ENCODE peak calls at places on chromosomes 5 and 9, in four cellular contexts. S is stomach, L is GM06990, K is sigmoid colon. J is an unnamed sample.

GRCh38 chr9:130759738-130760137 is 66.2 kb downstream of the EXOSC2 start:
- DNase-seq in S (no peak), L (no peak), K (no peak), J (no peak)

GRCh38 chr5:68343421-68343826 is 127.9 kb downstream of the PIK3R1 start:
- DNase-seq in S (peak), L (peak), K (peak), J (peak)

GRCh38 chr5:66329078-66329477 is 185.0 kb downstream of the SREK1 start:
- DNase-seq in S (no peak), L (no peak), K (no peak), J (no peak)

GRCh38 chr5:95352686-95353085 is 38.5 kb upstream of the FAM81B start:
- DNase-seq in S (no peak), L (no peak), K (no peak), J (no peak)

GRCh38 chr5:139904566-139905400 is 109.2 kb downstream of the PSD2 start:
- DNase-seq in S (no peak), L (no peak), K (peak), J (peak)

GRCh38 chr5:122915717-122916399 is 70.4 kb downstream of the SNX24 start:
- DNase-seq in S (no peak), L (peak), K (no peak), J (peak)

GRCh38 chr5:134091626-134092121 is 22.8 kb upstream of the TCF7 start:
- DNase-seq in S (no peak), L (no peak), K (no peak), J (no peak)

GRCh38 chr9:34546834-34547827 is 24.3 kb upstream of the ENHO start:
- DNase-seq in S (peak), L (no peak), K (peak), J (peak)

GRCh38 chr5:176779537-176779936 is 30.8 kb upstream of the UNC5A start:
- DNase-seq in S (no peak), L (no peak), K (peak), J (peak)

GRCh38 chr5:78109891-78110324 is 184.6 kb downstream of the AP3B1 start:
- DNase-seq in S (no peak), L (peak), K (no peak), J (peak)

GRCh38 chr9:76534031-76534430 is 75.0 kb downstream of the GCNT1 start:
- DNase-seq in S (no peak), L (no peak), K (no peak), J (no peak)

GRCh38 chr5:94968507-94969095 is 316.3 kb downstream of the MCTP1 start:
- DNase-seq in S (no peak), L (peak), K (no peak), J (peak)

GRCh38 chr9:90219548-90220118 is 423.0 kb downstream of the DIRAS2 start:
- DNase-seq in S (peak), L (peak), K (no peak), J (peak)

GRCh38 chr9:87629094-87629493 is 96.8 kb upstream of the CTSL start:
- DNase-seq in S (no peak), L (no peak), K (no peak), J (no peak)

GRCh38 chr9:303502-303901 is 88.8 kb downstream of the DOCK8 start:
- DNase-seq in S (no peak), L (no peak), K (no peak), J (no peak)

GRCh38 chr5:91070761-91071429 is 312.2 kb downstream of the ARRDC3 start:
- DNase-seq in S (no peak), L (no peak), K (no peak), J (no peak)

GRCh38 chr5:54764691-54765090 is 220.7 kb downstream of the ESM1 start:
- DNase-seq in S (no peak), L (no peak), K (no peak), J (no peak)

GRCh38 chr5:178487911-178488310 is 102.3 kb downstream of the COL23A1 start:
- DNase-seq in S (no peak), L (no peak), K (no peak), J (no peak)

GRCh38 chr5:176762489-176762888 is 47.9 kb upstream of the UNC5A start:
- DNase-seq in S (no peak), L (no peak), K (peak), J (no peak)

GRCh38 chr9:127854169-127854833 is at the start of gene ENG:
- DNase-seq in S (peak), L (no peak), K (peak), J (no peak)

GRCh38 chr5:43063731-43064171 is 23.6 kb upstream of the ANXA2R start:
- DNase-seq in S (no peak), L (no peak), K (no peak), J (no peak)

GRCh38 chr5:135593141-135593540 is 14.3 kb upstream of the CXCL14 start:
- DNase-seq in S (no peak), L (no peak), K (no peak), J (no peak)

GRCh38 chr5:42614509-42614908 is 142.1 kb upstream of the CCDC152 start:
- DNase-seq in S (no peak), L (no peak), K (no peak), J (no peak)

GRCh38 chr5:127353761-127354160 is 63.2 kb downstream of the MEGF10 start:
- DNase-seq in S (no peak), L (no peak), K (no peak), J (no peak)

GRCh38 chr5:148820778-148821395 is 5.5 kb upstream of the ADRB2 start:
- DNase-seq in S (no peak), L (no peak), K (no peak), J (no peak)

GRCh38 chr5:14741721-14742426 is 77.4 kb downstream of the OTULIN start:
- DNase-seq in S (no peak), L (no peak), K (no peak), J (no peak)

GRCh38 chr5:150017606-150018005 is 17.1 kb downstream of the HMGXB3 start:
- DNase-seq in S (no peak), L (no peak), K (no peak), J (no peak)

GRCh38 chr5:119302916-119303897 is 52.6 kb upstream of the TNFAIP8 start:
- DNase-seq in S (no peak), L (no peak), K (no peak), J (no peak)

GRCh38 chr5:2271280-2271679 is 388.6 kb upstream of the IRX4 start:
- DNase-seq in S (no peak), L (no peak), K (no peak), J (no peak)

DNA sequence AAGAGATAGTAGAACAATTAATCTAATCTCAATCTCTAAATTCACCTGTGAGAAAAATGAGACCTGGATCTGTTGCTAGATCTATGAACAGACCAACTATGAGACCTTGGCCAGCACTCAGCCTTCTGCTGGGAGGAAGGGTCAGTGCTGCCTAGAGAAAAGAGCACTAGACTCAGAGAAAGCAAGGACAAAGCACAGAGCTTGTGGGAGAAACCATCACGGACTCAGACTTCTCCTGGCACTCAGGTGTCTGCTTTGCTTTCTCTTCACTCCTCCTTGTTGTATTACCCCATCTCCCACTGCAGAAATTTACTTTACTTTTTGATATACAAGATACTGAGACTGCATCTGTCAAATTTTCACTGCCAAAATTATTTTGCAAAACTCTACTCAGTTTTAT is 890.0 kb upstream of the NUDT12 start:
- DNase-seq in S (no peak), L (no peak), K (no peak), J (no peak)
- TF ChIP-seq CTCF in S (no peak), L (no peak), K (no peak), J (no peak)

DNA sequence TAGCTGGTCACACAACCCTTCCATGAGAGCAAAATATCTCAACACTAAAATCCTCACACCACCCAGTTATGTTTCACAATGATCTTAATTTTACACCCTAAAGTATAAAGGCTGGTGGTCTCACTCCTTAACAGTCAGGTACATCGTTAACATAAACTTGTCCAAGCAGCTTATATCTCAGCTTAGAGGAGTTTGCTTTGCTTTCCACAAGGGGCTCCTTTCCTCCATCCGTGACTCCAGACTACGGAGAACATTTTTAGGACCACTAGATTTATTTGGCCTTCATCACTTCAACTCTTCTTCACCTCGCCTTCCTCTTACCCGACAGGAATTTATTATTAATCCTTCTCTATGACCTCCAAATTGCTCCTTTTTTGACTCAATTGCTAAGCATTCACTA is 1014.1 kb upstream of the NUDT12 start:
- DNase-seq in S (no peak), L (no peak), K (no peak), J (no peak)
- TF ChIP-seq CTCF in S (no peak), L (no peak), K (no peak), J (no peak)

GRCh38 chr9:121635300-121635699 is 16.1 kb upstream of the DAB2IP start:
- DNase-seq in S (no peak), L (no peak), K (no peak), J (no peak)
- TF ChIP-seq CTCF in S (no peak), L (no peak), K (no peak), J (no peak)

DNA sequence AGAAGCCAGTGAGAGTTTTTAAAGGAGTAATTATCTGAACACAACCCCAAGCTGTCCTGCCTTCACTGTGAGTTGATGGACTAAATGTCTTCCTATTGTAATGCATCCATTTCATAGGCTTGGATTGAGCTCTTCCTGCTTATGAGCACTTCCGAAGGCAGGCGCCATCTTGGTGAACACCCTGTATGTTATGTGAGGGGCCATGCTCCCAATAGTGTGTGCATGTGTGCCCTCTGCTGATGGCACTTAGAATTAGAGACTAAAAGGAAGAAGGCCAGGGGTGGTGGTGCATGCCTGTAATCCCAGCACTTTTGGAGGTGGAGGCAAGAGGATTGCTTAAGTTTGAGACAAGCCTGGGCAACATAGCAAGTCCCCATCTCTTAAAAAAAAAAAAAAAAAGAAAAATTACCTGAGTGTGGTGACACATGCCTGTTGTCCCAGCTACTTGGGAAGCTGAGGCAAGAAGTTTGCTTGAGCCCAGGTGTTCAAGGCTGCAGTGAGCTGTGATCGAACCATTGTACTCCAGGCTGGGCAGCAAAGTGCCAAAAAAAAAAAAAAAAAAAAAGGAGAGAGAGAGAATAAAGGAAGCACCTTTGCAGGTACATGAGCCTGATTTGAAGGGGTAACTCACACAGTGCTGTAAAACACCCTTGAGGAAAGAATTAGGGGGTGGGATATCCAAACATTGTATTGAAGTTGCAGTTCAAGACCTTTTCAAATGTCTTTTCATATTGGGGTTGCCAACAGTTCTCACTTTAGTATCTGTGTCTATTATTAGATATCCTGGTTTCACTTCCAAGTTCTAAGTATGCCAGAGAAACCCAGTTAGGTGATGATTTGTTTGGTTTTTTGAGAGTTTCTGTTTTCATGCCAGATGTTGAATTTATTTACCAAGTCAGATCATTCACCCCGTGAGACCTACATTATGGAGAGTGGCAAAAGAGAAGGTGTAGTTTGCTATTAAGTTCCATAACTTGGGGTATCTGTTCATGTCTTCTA is 64.8 kb downstream of the C9orf152 start:
- DNase-seq in S (no peak), L (peak), K (no peak), J (no peak)
- TF ChIP-seq CTCF in S (no peak), L (peak), K (no peak), J (peak)

GRCh38 chr5:20497356-20497755 is 509.4 kb upstream of the CDH18 start:
- DNase-seq in S (no peak), L (no peak), K (no peak), J (no peak)

GRCh38 chr5:20500501-20500900 is 512.5 kb upstream of the CDH18 start:
- DNase-seq in S (no peak), L (no peak), K (no peak), J (no peak)

DNA sequence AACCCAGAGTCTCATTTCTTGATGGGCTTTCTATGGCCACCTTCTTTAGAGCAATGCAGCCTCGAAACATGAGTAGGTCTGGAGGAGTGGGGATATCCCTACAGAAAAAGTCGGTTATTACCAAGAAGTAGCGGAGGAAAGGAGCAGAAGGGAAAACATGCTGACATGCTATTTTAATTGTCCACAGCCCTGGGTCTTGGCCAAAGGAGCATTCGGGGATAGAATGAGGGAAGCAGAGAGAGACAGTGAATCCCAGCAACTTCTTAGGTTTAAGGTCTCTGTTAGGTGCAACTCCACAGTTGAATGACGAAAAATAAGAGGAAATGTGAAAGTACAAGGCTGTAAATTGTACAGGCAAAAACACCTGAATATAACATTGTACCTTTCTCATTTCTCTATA is 506.7 kb upstream of the CDH18 start:
- DNase-seq in S (no peak), L (no peak), K (no peak), J (no peak)
- TF ChIP-seq CTCF in S (no peak), L (no peak), K (no peak), J (no peak)

GRCh38 chr5:156841737-156842136 is 8.4 kb upstream of the PPP1R2B start:
- DNase-seq in S (no peak), L (no peak), K (no peak), J (no peak)

GRCh38 chr5:156838966-156839365 is 11.1 kb upstream of the PPP1R2B start:
- DNase-seq in S (no peak), L (no peak), K (no peak), J (no peak)

GRCh38 chr5:156834916-156835315 is 15.2 kb upstream of the PPP1R2B start:
- DNase-seq in S (no peak), L (no peak), K (no peak), J (no peak)

DNA sequence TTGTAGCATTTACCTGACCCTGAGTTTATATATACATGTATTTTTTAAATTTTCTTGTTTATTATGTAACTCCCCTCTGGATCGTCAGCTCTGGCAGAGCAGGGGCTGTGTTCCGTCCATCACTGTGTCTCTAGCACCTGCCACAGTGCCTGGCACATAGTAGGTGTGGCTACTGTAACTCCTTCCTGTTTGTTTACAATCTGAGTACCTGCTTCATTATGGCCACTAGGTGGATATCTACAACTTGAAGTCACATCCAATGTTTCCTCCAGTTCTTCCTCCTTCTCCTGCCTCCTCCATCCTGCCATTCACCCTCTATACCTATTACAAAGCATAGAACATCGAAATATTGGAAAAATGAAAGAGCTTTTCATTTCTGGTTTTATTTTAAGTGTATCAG is 14.2 kb upstream of the PPP1R2B start:
- DNase-seq in S (no peak), L (no peak), K (no peak), J (no peak)
- TF ChIP-seq CTCF in S (no peak), L (peak), K (no peak), J (no peak)

DNA sequence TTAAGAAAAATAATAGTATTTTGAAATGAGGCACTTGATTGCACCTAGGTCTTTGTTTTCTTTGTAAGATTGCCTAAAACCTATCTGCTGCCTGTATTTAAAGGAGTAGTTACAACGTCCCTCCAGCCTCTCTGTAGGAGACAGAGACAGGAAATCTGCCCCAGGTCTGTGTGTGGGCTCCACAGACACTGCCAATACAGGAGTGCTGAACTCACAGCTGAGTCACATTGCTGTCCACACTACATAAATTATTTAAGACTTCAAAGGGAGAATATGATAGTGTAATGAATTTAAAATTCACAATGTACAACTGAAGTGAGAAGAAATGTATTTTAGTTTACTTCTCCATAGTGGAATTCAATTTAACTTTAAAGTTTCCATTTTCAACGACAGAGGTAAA is 48.2 kb upstream of the APC start:
- DNase-seq in S (no peak), L (no peak), K (no peak), J (no peak)
- TF ChIP-seq CTCF in S (no peak), L (no peak), K (no peak), J (no peak)

GRCh38 chr5:138463335-138464017 is 1.8 kb upstream of the EGR1 start:
- DNase-seq in S (no peak), L (no peak), K (peak), J (no peak)
- TF ChIP-seq CTCF in S (no peak), L (no peak), K (no peak), J (no peak)

DNA sequence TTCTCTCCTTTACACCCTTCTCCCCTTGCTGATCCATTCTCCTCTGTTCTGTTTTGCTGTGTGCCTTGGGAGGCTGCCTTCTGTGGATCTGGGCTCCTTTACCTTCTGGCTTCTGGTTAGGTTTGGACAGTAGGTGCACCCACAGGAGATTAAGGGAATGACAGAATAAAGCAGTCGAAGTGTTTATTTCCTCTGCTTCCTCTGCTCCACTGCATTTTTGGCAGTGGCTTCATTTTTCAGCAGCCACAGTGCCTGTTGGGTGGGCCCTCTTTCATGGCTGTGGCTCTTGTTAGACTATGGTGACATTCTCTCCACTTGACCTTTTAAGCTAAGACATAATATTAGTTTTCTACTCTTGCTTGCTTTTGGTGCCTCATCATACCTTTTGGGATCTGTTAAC is 144.1 kb downstream of the CCDC171 start:
- DNase-seq in S (no peak), L (no peak), K (no peak), J (no peak)
- TF ChIP-seq CTCF in S (no peak), L (no peak), K (no peak), J (no peak)

GRCh38 chr5:164048527-164048926 is 543.1 kb downstream of the MAT2B start:
- DNase-seq in S (no peak), L (no peak), K (no peak), J (no peak)
- TF ChIP-seq CTCF in S (no peak), L (no peak), K (no peak), J (no peak)